ENCODE peak calls at places on chromosomes 13 and 19, in ten cellular contexts. E is left ventricle myocardium inferior, H is uterus, J is testis, S is astrocyte, Z is pancreas, D is PC-3, Q is heart right ventricle, A is right cardiac atrium, C is lower lobe of right lung. T is an unnamed sample.

GRCh38 chr13:63198076-63198475 is 1782.4 kb upstream of the PCDH20 start:
- DNase-seq in E (no peak), H (no peak), J (no peak), S (peak; percentile 56), Z (no peak), D (no peak), Q (no peak), A (no peak), C (peak; percentile 77), T (peak; percentile 29)

GRCh38 chr19:55348317-55349034 is 6.0 kb downstream of the COX6B2 start:
- DNase-seq in E (no peak), H (no peak), J (no peak), S (no peak), Z (no peak), D (no peak), Q (no peak), A (no peak), C (peak; percentile 60), T (no peak)

GRCh38 chr19:1756264-1756663 is 3.0 kb downstream of the ONECUT3 start:
- DNase-seq in E (no peak), H (no peak), J (no peak), S (no peak), Z (no peak), D (peak; percentile 42), Q (no peak), A (no peak), C (no peak), T (no peak)

GRCh38 chr19:27654266-27654990 is 1558.5 kb downstream of the UQCRFS1 start:
- DNase-seq in E (no peak), H (no peak), J (no peak), S (no peak), Z (no peak), D (no peak), Q (no peak), A (no peak), C (no peak), T (no peak)

GRCh38 chr13:55307909-55308308 is 1832.8 kb upstream of the PRR20A start:
- DNase-seq in E (no peak), H (no peak), J (no peak), S (no peak), Z (no peak), D (peak; percentile 25), Q (no peak), A (no peak), C (no peak), T (no peak)

GRCh38 chr13:109715902-109716301 is 70.5 kb downstream of the IRS2 start:
- DNase-seq in E (no peak), H (no peak), J (no peak), S (no peak), Z (no peak), D (peak; percentile 13), Q (no peak), A (no peak), C (no peak), T (peak; percentile 39)

GRCh38 chr13:65642301-65642700 is 1587.8 kb downstream of the PCDH9 start:
- DNase-seq in E (no peak), H (no peak), J (no peak), S (no peak), Z (no peak), D (no peak), Q (no peak), A (no peak), C (no peak), T (no peak)

GRCh38 chr13:82961757-82962156 is 920.5 kb downstream of the SLITRK1 start:
- DNase-seq in E (no peak), H (no peak), J (no peak), S (no peak), Z (no peak), D (no peak), Q (no peak), A (no peak), C (no peak), T (no peak)

GRCh38 chr19:2805261-2805900 is 14.3 kb upstream of the ZNF554 start:
- DNase-seq in E (no peak), H (no peak), J (no peak), S (no peak), Z (no peak), D (no peak), Q (no peak), A (no peak), C (no peak), T (no peak)

GRCh38 chr13:23159205-23159586 is 21.6 kb upstream of the SGCG start:
- DNase-seq in E (peak; percentile 33), H (no peak), J (peak; percentile 66), S (peak; percentile 2), Z (no peak), D (peak; percentile 31), Q (peak; percentile 33), A (peak; percentile 32), C (peak; percentile 51), T (peak; percentile 53)

GRCh38 chr19:6501740-6502648 is at the start of gene TUBB4A:
- DNase-seq in E (peak; percentile 50), H (no peak), J (peak; percentile 59), S (no peak), Z (peak; percentile 66), D (peak; percentile 17), Q (peak; percentile 11), A (no peak), C (no peak), T (peak; percentile 63)

GRCh38 chr19:42207767-42208259 is 9.7 kb downstream of the DEDD2 start:
- DNase-seq in E (no peak), H (no peak), J (no peak), S (peak; percentile 84), Z (no peak), D (peak; percentile 69), Q (no peak), A (no peak), C (peak; percentile 63), T (no peak)

GRCh38 chr19:39341122-39341719 is 1.0 kb upstream of the SAMD4B start:
- DNase-seq in E (peak; percentile 27), H (no peak), J (peak; percentile 44), S (no peak), Z (no peak), D (peak; percentile 9), Q (peak; percentile 32), A (no peak), C (peak; percentile 59), T (peak; percentile 38)

GRCh38 chr13:96984061-96984508 is 10.2 kb downstream of the OXGR1 start:
- DNase-seq in E (no peak), H (no peak), J (peak; percentile 38), S (no peak), Z (peak; percentile 68), D (peak; percentile 69), Q (no peak), A (peak; percentile 38), C (peak; percentile 67), T (peak; percentile 23)

GRCh38 chr13:20860844-20861243 is 41.7 kb downstream of the XPO4 start:
- DNase-seq in E (no peak), H (no peak), J (no peak), S (no peak), Z (no peak), D (no peak), Q (no peak), A (no peak), C (no peak), T (no peak)

GRCh38 chr13:21061077-21061945 is at the start of gene LATS2:
- DNase-seq in E (peak; percentile 99), H (peak; percentile 98), J (peak; percentile 97), S (peak; percentile 87), Z (peak; percentile 96), D (peak; percentile 94), Q (peak; percentile 97), A (peak; percentile 96), C (peak; percentile 98), T (peak; percentile 98)

GRCh38 chr13:66627512-66627911 is 602.6 kb downstream of the PCDH9 start:
- DNase-seq in E (no peak), H (no peak), J (no peak), S (no peak), Z (no peak), D (no peak), Q (no peak), A (no peak), C (no peak), T (no peak)

GRCh38 chr19:19120308-19121156 is 17.7 kb downstream of the TMEM161A start:
- DNase-seq in E (no peak), H (peak; percentile 90), J (peak; percentile 82), S (peak; percentile 55), Z (no peak), D (no peak), Q (no peak), A (peak; percentile 75), C (no peak), T (peak; percentile 95)

GRCh38 chr13:46134961-46135522 is 30.2 kb upstream of the CPB2 start:
- DNase-seq in E (no peak), H (no peak), J (no peak), S (peak; percentile 18), Z (no peak), D (peak; percentile 92), Q (no peak), A (no peak), C (no peak), T (peak; percentile 72)

GRCh38 chr13:26425439-26426358 is 131.8 kb upstream of the WASF3 start:
- DNase-seq in E (no peak), H (no peak), J (no peak), S (peak; percentile 51), Z (no peak), D (peak; percentile 18), Q (peak; percentile 8), A (peak; percentile 30), C (peak; percentile 62), T (no peak)
- H3K27ac ChIP-seq in E (peak overlapping the region; percentile 77), H (peak overlapping the region; percentile 94), J (no peak overlapping the region), S (no peak overlapping the region), Z (no peak overlapping the region), D (no peak overlapping the region), Q (no peak overlapping the region), A (no peak overlapping the region), C (peak overlapping the region; percentile 20), T (no peak overlapping the region)

GRCh38 chr19:8355631-8356402 is 8.1 kb upstream of the ANGPTL4 start:
- DNase-seq in E (no peak), H (no peak), J (peak; percentile 47), S (peak; percentile 96), Z (no peak), D (peak; percentile 97), Q (no peak), A (peak; percentile 64), C (no peak), T (no peak)
- H3K4me1 ChIP-seq in E (peaks cover 32% of the 10 kb centered on the region), H (no peaks in the 10 kb centered on the region), J (peaks cover 8% of the 10 kb centered on the region), S (peaks cover 24% of the 10 kb centered on the region), Z (no peaks in the 10 kb centered on the region), D (peaks cover 21% of the 10 kb centered on the region), Q (peaks cover 13% of the 10 kb centered on the region), A (peaks cover 7% of the 10 kb centered on the region), C (peaks cover 31% of the 10 kb centered on the region), T (peaks cover 5% of the 10 kb centered on the region)

GRCh38 chr19:44752123-44752815 is 3.8 kb downstream of the BCL3 start:
- DNase-seq in E (no peak), H (no peak), J (no peak), S (no peak), Z (no peak), D (no peak), Q (no peak), A (no peak), C (no peak), T (no peak)
- H3K27ac ChIP-seq in E (peak overlapping the region; percentile 98), H (peak overlapping the region; percentile 83), J (no peak overlapping the region), S (no peak overlapping the region), Z (peak overlapping the region; percentile 96), D (peak overlapping the region; percentile 98), Q (no peak overlapping the region), A (peak overlapping the region; percentile 34), C (peak overlapping the region; percentile 94), T (no peak overlapping the region)

GRCh38 chr19:29682236-29682895 is 17.1 kb downstream of the PLEKHF1 start:
- DNase-seq in E (no peak), H (no peak), J (no peak), S (no peak), Z (no peak), D (no peak), Q (no peak), A (no peak), C (peak; percentile 26), T (no peak)
- H3K4me1 ChIP-seq in E (peaks cover 61% of the 10 kb centered on the region), H (peaks cover 14% of the 10 kb centered on the region), J (peaks cover 54% of the 10 kb centered on the region), S (peaks cover 26% of the 10 kb centered on the region), Z (no peaks in the 10 kb centered on the region), D (peaks cover 14% of the 10 kb centered on the region), Q (peaks cover 62% of the 10 kb centered on the region), A (peaks cover 15% of the 10 kb centered on the region), C (peaks cover 44% of the 10 kb centered on the region), T (no peaks in the 10 kb centered on the region)

GRCh38 chr13:74288361-74288911 is 154.2 kb upstream of the KLF12 start:
- DNase-seq in E (peak; percentile 26), H (no peak), J (no peak), S (peak; percentile 20), Z (peak; percentile 54), D (no peak), Q (peak; percentile 53), A (peak; percentile 55), C (no peak), T (peak; percentile 39)
- H3K27ac ChIP-seq in E (peak overlapping the region; percentile 60), H (no peak overlapping the region), J (no peak overlapping the region), S (peak overlapping the region; percentile 17), Z (peak overlapping the region; percentile 2), D (no peak overlapping the region), Q (no peak overlapping the region), A (no peak overlapping the region), C (no peak overlapping the region), T (no peak overlapping the region)